ENCODE peak calls at places on chromosomes 16 and 17, in seven cellular contexts. W is AG08395; P is activated T-helper 1 cell treated with Interleukin-2 at 50 U/mL for 16 hours; R is fibroblast of pulmonary artery; J is GDM1; Q is PC-3; O is stimulated activated CD8-positive, alpha-beta memory T cell treated with anti-CD3 and anti-CD28 coated beads, Interleukin-4, amount 100 ng/mL, for 1 hour. Y is an unnamed sample.

GRCh38 chr16:89562027-89562599 is 1.6 kb downstream of the RPL13 start:
- DNase-seq in W (no peak), P (no peak), R (no peak), J (no peak), Q (peak), O (no peak), Y (peak)

GRCh38 chr16:85204242-85205010 is 92.2 kb upstream of the CIBAR2 start:
- DNase-seq in W (peak), P (no peak), R (peak), J (no peak), Q (no peak), O (no peak), Y (no peak)

GRCh38 chr16:83402160-83402794 is 405.5 kb upstream of the HSBP1 start:
- DNase-seq in W (no peak), P (no peak), R (no peak), J (no peak), Q (no peak), O (no peak), Y (no peak)

GRCh38 chr17:4072487-4073157 is 70.2 kb downstream of the ZZEF1 start:
- DNase-seq in W (peak), P (no peak), R (peak), J (no peak), Q (peak), O (no peak), Y (no peak)

GRCh38 chr17:5077781-5078105 is 524 bp upstream of the ZFP3 start:
- DNase-seq in W (no peak), P (no peak), R (no peak), J (no peak), Q (no peak), O (no peak), Y (no peak)

GRCh38 chr17:56982312-56982711 is 4.4 kb downstream of the SCPEP1 start:
- DNase-seq in W (no peak), P (no peak), R (no peak), J (no peak), Q (no peak), O (no peak), Y (no peak)

GRCh38 chr17:49482144-49482817 is 12.8 kb upstream of the NGFR start:
- DNase-seq in W (peak), P (no peak), R (peak), J (no peak), Q (peak), O (no peak), Y (peak)

GRCh38 chr17:44247346-44248219 is 20.4 kb downstream of the SLC4A1 start:
- DNase-seq in W (no peak), P (no peak), R (no peak), J (no peak), Q (no peak), O (no peak), Y (no peak)

GRCh38 chr17:34578656-34579016 is 746 bp upstream of the TMEM132E start:
- DNase-seq in W (no peak), P (no peak), R (no peak), J (no peak), Q (no peak), O (no peak), Y (no peak)

GRCh38 chr17:13643196-13643595 is 41.5 kb upstream of the HS3ST3A1 start:
- DNase-seq in W (no peak), P (no peak), R (no peak), J (no peak), Q (no peak), O (no peak), Y (no peak)

GRCh38 chr16:67708368-67708771 is 10.7 kb downstream of the GFOD2 start:
- DNase-seq in W (peak), P (no peak), R (no peak), J (no peak), Q (peak), O (no peak), Y (peak)

GRCh38 chr17:79646721-79647455 is 36.0 kb upstream of the RBFOX3 start:
- DNase-seq in W (no peak), P (no peak), R (no peak), J (no peak), Q (no peak), O (no peak), Y (no peak)

GRCh38 chr16:78134944-78135619 is 35.6 kb downstream of the WWOX start:
- DNase-seq in W (no peak), P (no peak), R (no peak), J (no peak), Q (no peak), O (no peak), Y (no peak)

GRCh38 chr16:76748698-76749097 is 442.3 kb upstream of the MON1B start:
- DNase-seq in W (no peak), P (no peak), R (no peak), J (no peak), Q (no peak), O (no peak), Y (no peak)

GRCh38 chr17:77424585-77425344 is 284.0 kb downstream of the SEC14L1 start:
- DNase-seq in W (peak), P (no peak), R (peak), J (no peak), Q (no peak), O (no peak), Y (no peak)

GRCh38 chr16:72715267-72715666 is 332.7 kb downstream of the ZFHX3 start:
- DNase-seq in W (peak), P (no peak), R (peak), J (no peak), Q (peak), O (no peak), Y (no peak)

GRCh38 chr17:67280279-67280678 is 35.3 kb upstream of the HELZ start:
- DNase-seq in W (no peak), P (no peak), R (peak), J (no peak), Q (no peak), O (no peak), Y (no peak)